ENCODE peak calls at places on chromosomes 1 and 21, in five cellular contexts. Q is stimulated activated CD4-positive, alpha-beta T cell treated with anti-CD3 and anti-CD28 coated beads, Interleukin-4, amount 100 ng/mL, for 24 hours; O is COR-L47; K is right cardiac atrium; U is stomach. V is an unnamed sample.

GRCh38 chr1:147785794-147786506 is 25.5 kb upstream of the GJA5 start:
- DNase-seq in O (no peak), K (no peak), U (no peak), Q (no peak), V (no peak)

GRCh38 chr1:234729566-234729965 is 119.6 kb upstream of the IRF2BP2 start:
- DNase-seq in U (no peak), Q (no peak), K (no peak), O (no peak), V (no peak)

GRCh38 chr1:201309420-201309819 is 26.1 kb downstream of the PKP1 start:
- DNase-seq in Q (no peak), K (peak), U (peak), O (peak), V (no peak)

GRCh38 chr1:209787551-209787950 is 3.2 kb upstream of the C1orf74 start:
- DNase-seq in U (peak), O (peak), K (peak), Q (no peak), V (no peak)

GRCh38 chr1:58839871-58840835 is 56.3 kb upstream of the JUN start:
- DNase-seq in O (no peak), Q (no peak), U (no peak), K (no peak), V (no peak)

GRCh38 chr1:200628223-200628868 is 7.8 kb upstream of the KIF14 start:
- DNase-seq in U (no peak), O (no peak), Q (peak), K (no peak), V (no peak)

GRCh38 chr21:33892853-33893252 is 22.8 kb downstream of the ATP5PO start:
- DNase-seq in O (no peak), K (no peak), U (no peak), Q (no peak), V (no peak)

GRCh38 chr1:167301355-167301754 is 80.7 kb downstream of the POU2F1 start:
- DNase-seq in Q (no peak), O (peak), U (no peak), K (no peak), V (no peak)

GRCh38 chr1:47505267-47505666 is 67.4 kb downstream of the FOXD2 start:
- DNase-seq in U (no peak), O (no peak), K (no peak), Q (no peak), V (no peak)

GRCh38 chr1:214385428-214385827 is 104.5 kb downstream of the SMYD2 start:
- DNase-seq in O (no peak), Q (no peak), U (no peak), K (no peak), V (no peak)

GRCh38 chr1:184716158-184716557 is 38.5 kb downstream of the EDEM3 start:
- DNase-seq in U (no peak), O (no peak), Q (no peak), K (no peak), V (no peak)

GRCh38 chr1:79633456-79633855 is 626.9 kb upstream of the ADGRL4 start:
- DNase-seq in U (no peak), O (no peak), K (no peak), Q (no peak), V (no peak)

GRCh38 chr21:17053321-17053720 is 459.5 kb upstream of the CXADR start:
- DNase-seq in U (no peak), O (no peak), K (no peak), Q (no peak), V (no peak)

GRCh38 chr1:225460737-225461532 is 33.1 kb upstream of the LBR start:
- DNase-seq in Q (peak), U (no peak), O (no peak), K (no peak), V (peak)

GRCh38 chr1:216793303-216793702 is 70.1 kb upstream of the ESRRG start:
- DNase-seq in U (no peak), O (no peak), K (no peak), Q (no peak), V (no peak)

GRCh38 chr1:18714404-18715175 is 83.9 kb downstream of the PAX7 start:
- DNase-seq in Q (no peak), K (no peak), U (no peak), O (no peak), V (no peak)

GRCh38 chr1:114468710-114469468 is 42.1 kb downstream of the TRIM33 start:
- DNase-seq in Q (no peak), O (no peak), U (no peak), K (no peak), V (no peak)

GRCh38 chr1:219277304-219277840 is 103.7 kb downstream of the LYPLAL1 start:
- DNase-seq in O (no peak), U (no peak), K (no peak), Q (no peak), V (no peak)

GRCh38 chr21:46122758-46123683 is 25.1 kb downstream of the COL6A2 start:
- DNase-seq in K (no peak), U (no peak), O (no peak), Q (no peak), V (peak)

GRCh38 chr1:213104604-213105003 is 53.6 kb downstream of the RPS6KC1 start:
- DNase-seq in Q (no peak), K (no peak), U (no peak), O (no peak), V (no peak)

GRCh38 chr1:234433563-234434285 is 45.3 kb downstream of the TARBP1 start:
- DNase-seq in Q (no peak), U (no peak), O (no peak), K (no peak), V (no peak)

GRCh38 chr1:212124891-212125582 is 89.5 kb downstream of the DTL start:
- DNase-seq in U (no peak), K (no peak), Q (no peak), O (no peak), V (no peak)

GRCh38 chr1:107750364-107750959 is 214.5 kb downstream of the VAV3 start:
- DNase-seq in Q (peak), O (peak), K (peak), U (peak), V (peak)

GRCh38 chr1:100142343-100142742 is 9.4 kb downstream of the TRMT13 start:
- DNase-seq in O (no peak), K (no peak), U (no peak), Q (no peak), V (no peak)

GRCh38 chr1:78619803-78620579 is at the start of gene IFI44L:
- DNase-seq in K (peak), O (no peak), U (peak), Q (peak), V (no peak)

GRCh38 chr1:43379476-43379875 is 10.1 kb downstream of the MED8 start:
- DNase-seq in K (no peak), Q (no peak), U (no peak), O (no peak), V (no peak)

GRCh38 chr1:200022239-200022804 is 5.2 kb upstream of the NR5A2 start:
- DNase-seq in O (no peak), U (no peak), Q (no peak), K (no peak), V (no peak)

GRCh38 chr1:11620405-11620804 is 33.8 kb downstream of the FBXO2 start:
- DNase-seq in Q (no peak), O (no peak), U (no peak), K (no peak), V (no peak)

GRCh38 chr1:33387512-33388079 is 43.3 kb downstream of the PHC2 start:
- DNase-seq in U (no peak), K (no peak), O (no peak), Q (no peak), V (no peak)

GRCh38 chr1:181190362-181191035 is 102.0 kb downstream of the IER5 start:
- DNase-seq in O (peak), U (no peak), K (peak), Q (no peak), V (no peak)

GRCh38 chr1:244221961-244222360 is 170.9 kb downstream of the ZBTB18 start:
- DNase-seq in K (no peak), U (no peak), O (no peak), Q (no peak), V (no peak)